ENCODE peak calls at places on chromosomes 12 and 14, in four cellular contexts. D is stromal cell of bone marrow, A is lower lobe of right lung, K is Peyer's patch. F is an unnamed sample.
A peak's percentile ranks its signal among the peaks of the same experiment; 100 is the strongest.

GRCh38 chr12:39605501-39605900 is 14.1 kb downstream of the ABCD2 start:
- DNase-seq in K (no peak), D (no peak), A (no peak), F (no peak)

GRCh38 chr14:64640839-64641238 is 63.4 kb upstream of the PLEKHG3 start:
- DNase-seq in K (no peak), D (no peak), A (no peak), F (no peak)

GRCh38 chr12:104345234-104346066 is 41.9 kb downstream of the EID3 start:
- DNase-seq in K (no peak), A (no peak), D (no peak), F (no peak)

GRCh38 chr14:91897121-91897701 is 29.9 kb upstream of the TC2N start:
- DNase-seq in A (peak; percentile 80), D (no peak), K (no peak), F (peak; percentile 69)

GRCh38 chr12:3972576-3972975 is 99.4 kb upstream of the PARP11 start:
- DNase-seq in K (peak; percentile 55), A (no peak), D (no peak), F (no peak)

GRCh38 chr14:20530771-20531571 is 25.6 kb downstream of the RNASE10 start:
- DNase-seq in A (peak; percentile 81), K (peak; percentile 84), D (peak; percentile 40), F (peak; percentile 36)

GRCh38 chr14:77031680-77032482 is 3.4 kb upstream of the IRF2BPL start:
- DNase-seq in D (peak; percentile 87), K (no peak), A (no peak), F (no peak)

GRCh38 chr12:108712925-108713203 is 18.5 kb downstream of the CORO1C start:
- DNase-seq in K (no peak), A (no peak), D (no peak), F (no peak)

GRCh38 chr12:52585001-52585400 is 11.4 kb upstream of the KRT74 start:
- DNase-seq in D (no peak), A (no peak), K (no peak), F (no peak)

GRCh38 chr12:32669584-32669983 is 9.5 kb upstream of the DNM1L start:
- DNase-seq in K (no peak), D (no peak), A (no peak), F (no peak)

GRCh38 chr12:128790653-128791373 is 32.9 kb downstream of the SLC15A4 start:
- DNase-seq in A (no peak), D (no peak), K (no peak), F (no peak)

GRCh38 chr12:98373019-98373554 is 142.3 kb upstream of the TMPO start:
- DNase-seq in A (no peak), K (no peak), D (peak; percentile 34), F (no peak)

GRCh38 chr14:51576112-51576420 is 75.6 kb upstream of the FRMD6 start:
- DNase-seq in K (no peak), D (no peak), A (no peak), F (no peak)

GRCh38 chr14:101737414-101738367 is 23.8 kb upstream of the PPP2R5C start:
- DNase-seq in D (no peak), K (peak; percentile 34), A (no peak), F (no peak)